ENCODE peak calls at places on chromosome X, in six cellular contexts. U, X, O, J, S and V are unnamed samples.

GRCh38 chrX:23857409-23857808 is 50.3 kb downstream of the APOO start:
- DNase-seq in U (no peak), X (no peak), O (no peak), J (no peak), S (no peak), V (no peak)

GRCh38 chrX:10350221-10350620 is 193.4 kb downstream of the CLCN4 start:
- DNase-seq in U (no peak), X (no peak), O (no peak), J (no peak), S (no peak), V (no peak)

GRCh38 chrX:122835886-122836285 is 348.2 kb upstream of the GRIA3 start:
- DNase-seq in U (no peak), X (no peak), O (no peak), J (no peak), S (no peak), V (no peak)

GRCh38 chrX:9923357-9923756 is 43.8 kb upstream of the CLDN34 start:
- DNase-seq in U (no peak), X (no peak), O (no peak), J (no peak), S (no peak), V (no peak)

GRCh38 chrX:14095702-14096101 is 66.0 kb upstream of the GEMIN8 start:
- DNase-seq in U (peak; percentile 18), X (peak; percentile 57), O (peak; percentile 60), J (no peak), S (peak; percentile 52), V (no peak)

GRCh38 chrX:3820170-3820569 is 106.7 kb upstream of the PRKX start:
- DNase-seq in U (no peak), X (no peak), O (no peak), J (no peak), S (no peak), V (no peak)

GRCh38 chrX:102138064-102138463 is 4.2 kb downstream of the TCEAL6 start:
- DNase-seq in U (no peak), X (no peak), O (peak; percentile 21), J (no peak), S (no peak), V (no peak)

GRCh38 chrX:82961129-82961528 is 547.0 kb upstream of the POU3F4 start:
- DNase-seq in U (no peak), X (no peak), O (peak; percentile 46), J (no peak), S (no peak), V (no peak)

GRCh38 chrX:132488819-132489255 is at the start of gene MBNL3:
- DNase-seq in U (peak; percentile 51), X (peak; percentile 67), O (peak; percentile 64), J (no peak), S (peak; percentile 52), V (peak; percentile 64)

GRCh38 chrX:150303386-150304097 is 59.6 kb upstream of the MAMLD1 start:
- DNase-seq in U (no peak), X (no peak), O (no peak), J (peak; percentile 72), S (no peak), V (no peak)

GRCh38 chrX:100654256-100654655 is 10.3 kb downstream of the SRPX2 start:
- DNase-seq in U (no peak), X (peak; percentile 9), O (peak; percentile 22), J (no peak), S (peak; percentile 21), V (no peak)

GRCh38 chrX:135484636-135485289 is 35.7 kb upstream of the INTS6L start:
- DNase-seq in U (peak; percentile 15), X (peak; percentile 22), O (peak; percentile 37), J (no peak), S (peak; percentile 21), V (no peak)

GRCh38 chrX:140141444-140142029 is 176.2 kb upstream of the CXorf66 start:
- DNase-seq in U (no peak), X (peak; percentile 4), O (peak; percentile 51), J (no peak), S (peak; percentile 44), V (no peak)

GRCh38 chrX:107827137-107827831 is 1.6 kb downstream of the MID2 start:
- DNase-seq in U (no peak), X (no peak), O (no peak), J (no peak), S (no peak), V (no peak)

GRCh38 chrX:113512700-113513395 is 672.2 kb upstream of the AMOT start:
- DNase-seq in U (no peak), X (no peak), O (no peak), J (no peak), S (no peak), V (no peak)

GRCh38 chrX:40209951-40210617 is 112.3 kb upstream of the BCOR start:
- DNase-seq in U (no peak), X (no peak), O (no peak), J (no peak), S (no peak), V (no peak)

GRCh38 chrX:20463296-20464075 is 196.8 kb upstream of the RPS6KA3 start:
- DNase-seq in U (no peak), X (no peak), O (peak; percentile 49), J (no peak), S (no peak), V (no peak)

GRCh38 chrX:100747090-100747489 is 15.2 kb upstream of the SYTL4 start:
- DNase-seq in U (peak; percentile 40), X (no peak), O (no peak), J (no peak), S (no peak), V (no peak)

GRCh38 chrX:12076046-12076445 is 62.2 kb upstream of the FRMPD4 start:
- DNase-seq in U (no peak), X (no peak), O (no peak), J (no peak), S (no peak), V (no peak)

GRCh38 chrX:52553995-52554642 is 37.3 kb upstream of the XAGE1B start:
- DNase-seq in U (no peak), X (no peak), O (no peak), J (no peak), S (no peak), V (no peak)

GRCh38 chrX:139692506-139692849 is 15.5 kb downstream of the MCF2 start:
- DNase-seq in U (no peak), X (peak; percentile 18), O (no peak), J (no peak), S (no peak), V (no peak)

GRCh38 chrX:135340827-135341226 is 31.5 kb downstream of the ETDC start:
- DNase-seq in U (no peak), X (no peak), O (no peak), J (no peak), S (peak; percentile 46), V (no peak)

GRCh38 chrX:86379209-86379608 is 231.0 kb downstream of the DACH2 start:
- DNase-seq in U (no peak), X (no peak), O (no peak), J (no peak), S (no peak), V (no peak)

GRCh38 chrX:155330992-155331391 is 3.4 kb downstream of the CLIC2 start:
- DNase-seq in U (no peak), X (no peak), O (no peak), J (no peak), S (no peak), V (no peak)

DNA sequence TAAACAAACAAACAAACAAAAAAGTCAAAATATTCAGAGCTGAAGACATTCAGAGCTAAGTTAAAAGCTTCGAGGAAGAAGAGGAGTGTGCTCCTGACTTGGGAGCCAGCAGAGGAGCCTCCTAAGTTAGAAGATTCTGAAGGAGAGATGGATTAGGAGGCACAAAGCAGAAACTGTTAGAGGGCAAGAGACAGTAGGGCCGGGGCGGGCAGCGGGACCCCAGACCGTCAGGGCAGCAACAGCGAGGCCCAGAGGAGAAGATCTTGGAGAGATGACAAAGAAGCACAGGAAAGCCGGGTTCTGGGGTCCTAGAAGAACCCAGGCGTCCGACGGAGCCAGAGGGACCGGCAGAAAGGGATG is 682 bp downstream of the KLHL13 start:
- DNase-seq in U (no peak), X (no peak), O (no peak), J (no peak), S (no peak), V (no peak)
- H3K27ac ChIP-seq in U (peak overlapping the region; percentile 89), X (peak overlapping the region; percentile 81), O (no peak overlapping the region), J (peak overlapping the region; percentile 78), S (peak overlapping the region; percentile 94), V (peak overlapping the region; percentile 82)

GRCh38 chrX:109776986-109777385 is 43.9 kb upstream of the ACSL4 start:
- DNase-seq in U (no peak), X (no peak), O (no peak), J (no peak), S (no peak), V (no peak)
- H3K4me1 ChIP-seq in U (no peaks in the 10 kb centered on the region), X (no peaks in the 10 kb centered on the region), O (no peaks in the 10 kb centered on the region), J (no peaks in the 10 kb centered on the region), S (no peaks in the 10 kb centered on the region), V (no peaks in the 10 kb centered on the region)

GRCh38 chrX:154047266-154047665 is 27.6 kb upstream of the IRAK1 start:
- DNase-seq in U (no peak), X (no peak), O (no peak), J (no peak), S (no peak), V (no peak)

GRCh38 chrX:154048398-154048797 is 28.7 kb upstream of the IRAK1 start:
- DNase-seq in U (no peak), X (no peak), O (no peak), J (no peak), S (no peak), V (peak; percentile 61)

GRCh38 chrX:154049209-154050112 is 29.8 kb upstream of the IRAK1 start:
- DNase-seq in U (no peak), X (peak; percentile 17), O (no peak), J (no peak), S (no peak), V (peak; percentile 54)

GRCh38 chrX:154050113-154050495 is 30.4 kb upstream of the IRAK1 start:
- DNase-seq in U (no peak), X (no peak), O (no peak), J (no peak), S (no peak), V (peak; percentile 56)

DNA sequence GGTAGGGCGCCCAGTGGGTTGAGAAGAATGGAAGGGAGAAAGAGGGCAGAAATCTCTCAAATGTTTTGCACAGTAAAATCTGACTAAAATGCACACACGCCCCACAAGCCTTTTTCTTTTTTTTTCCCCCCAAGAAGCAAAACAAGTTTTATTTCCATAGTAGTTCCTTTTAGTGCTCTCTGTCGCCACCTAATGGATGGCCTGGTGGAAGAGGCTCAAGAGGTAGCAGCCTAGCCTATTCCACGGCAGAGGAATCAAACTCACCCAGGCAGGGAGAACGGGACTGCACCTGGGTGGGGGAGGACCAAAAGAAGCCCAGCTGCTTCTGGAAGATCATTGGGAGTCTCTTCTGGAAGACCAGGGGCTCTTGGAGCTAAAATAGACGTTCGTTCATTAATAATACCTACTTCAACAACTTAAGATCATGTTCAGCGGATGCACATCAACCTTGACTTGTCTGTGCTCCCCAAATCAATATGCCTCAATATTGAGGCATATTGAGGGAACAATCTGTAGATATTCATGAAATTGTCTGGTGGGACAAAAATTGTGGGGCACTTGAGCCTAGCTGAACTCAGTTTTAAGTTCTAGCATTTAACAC is 31.6 kb upstream of the IRAK1 start:
- DNase-seq in U (peak; percentile 83), X (peak; percentile 78), O (peak; percentile 57), J (no peak), S (peak; percentile 70), V (peak; percentile 83)
- TF ChIP-seq CTCF in U (peak; percentile 65), X (peak; percentile 54), O (peak; percentile 66), J (no peak), S (peak; percentile 85), V (peak; percentile 48)

DNA sequence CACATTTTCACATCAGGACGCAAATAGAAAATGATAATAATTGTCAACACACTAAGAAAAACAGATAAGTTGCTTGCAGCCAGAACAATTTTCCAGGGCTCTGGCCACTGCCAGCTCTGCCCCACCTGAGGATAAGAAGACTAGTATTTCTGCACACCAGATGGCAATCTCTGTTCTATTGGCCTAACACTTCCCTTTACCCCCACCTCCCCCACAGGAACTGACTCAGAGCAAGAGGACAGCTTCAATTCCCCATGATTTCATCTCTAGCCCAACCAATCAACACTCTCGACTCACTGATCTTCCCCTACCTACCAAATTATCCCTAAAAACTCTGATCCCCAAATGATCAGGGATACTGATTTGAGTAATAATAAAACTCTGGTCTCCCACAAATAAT is 164.0 kb downstream of the SMARCA1 start:
- DNase-seq in U (no peak), X (no peak), O (peak; percentile 33), J (no peak), S (no peak), V (no peak)
- H3K27ac ChIP-seq in U (no peak overlapping the region), X (no peak overlapping the region), O (no peak overlapping the region), J (no peak overlapping the region), S (no peak overlapping the region), V (no peak overlapping the region)